ENCODE peak calls at places on chromosomes 5 and 9, in four cellular contexts. L is right atrium auricular region, J is NT2/D1, S is IMR-90. X is an unnamed sample.

GRCh38 chr9:33721674-33722358 is 73.5 kb upstream of the PRSS3 start:
- DNase-seq in L (peak), J (peak), S (peak), X (peak)

GRCh38 chr5:139574641-139575312 is 13.6 kb downstream of the UBE2D2 start:
- DNase-seq in L (no peak), J (no peak), S (peak), X (peak)

GRCh38 chr5:5521478-5521877 is 99.0 kb downstream of the ICE1 start:
- DNase-seq in L (no peak), J (no peak), S (no peak), X (no peak)

GRCh38 chr9:128104171-128104618 is 23.3 kb downstream of the PTGES2 start:
- DNase-seq in L (no peak), J (no peak), S (no peak), X (no peak)

GRCh38 chr5:116652196-116652729 is 77.6 kb upstream of the SEMA6A start:
- DNase-seq in L (peak), J (peak), S (peak), X (peak)

GRCh38 chr5:80219381-80219780 is 36.5 kb downstream of the SERINC5 start:
- DNase-seq in L (no peak), J (no peak), S (no peak), X (no peak)

GRCh38 chr5:52987711-52988329 is 1.3 kb upstream of the ITGA2 start:
- DNase-seq in L (no peak), J (no peak), S (peak), X (no peak)

GRCh38 chr9:68643901-68644809 is 60.9 kb upstream of the PIP5K1B start:
- DNase-seq in L (no peak), J (peak), S (no peak), X (no peak)

GRCh38 chr9:89661956-89662717 is 57.3 kb downstream of the GADD45G start:
- DNase-seq in L (peak), J (peak), S (peak), X (peak)

GRCh38 chr9:136364369-136364748 is 815 bp upstream of the DNLZ start:
- DNase-seq in L (no peak), J (no peak), S (no peak), X (no peak)

GRCh38 chr9:114172981-114173833 is 17.9 kb downstream of the COL27A1 start:
- DNase-seq in L (no peak), J (no peak), S (peak), X (no peak)

GRCh38 chr5:6291961-6292360 is 86.4 kb downstream of the MED10 start:
- DNase-seq in L (no peak), J (peak), S (no peak), X (no peak)

GRCh38 chr5:42842860-42843641 is 31.4 kb upstream of the SELENOP start:
- DNase-seq in L (no peak), J (no peak), S (no peak), X (no peak)

GRCh38 chr5:143400541-143401252 is 2.8 kb downstream of the NR3C1 start:
- DNase-seq in L (no peak), J (no peak), S (peak), X (no peak)

GRCh38 chr9:69577123-69577522 is 95.0 kb downstream of the APBA1 start:
- DNase-seq in L (no peak), J (no peak), S (peak), X (no peak)

GRCh38 chr9:34185778-34186551 is 7.1 kb downstream of the UBAP1 start:
- DNase-seq in L (peak), J (no peak), S (peak), X (peak)

GRCh38 chr9:97853844-97854695 is 1.0 kb downstream of the FOXE1 start:
- DNase-seq in L (no peak), J (peak), S (peak), X (no peak)

GRCh38 chr5:98372351-98372750 is 401.1 kb upstream of the RGMB start:
- DNase-seq in L (no peak), J (no peak), S (peak), X (no peak)

GRCh38 chr9:106675780-106676179 is 187.2 kb upstream of the ZNF462 start:
- DNase-seq in L (no peak), J (no peak), S (no peak), X (no peak)

GRCh38 chr5:308672-309271 is 12.7 kb upstream of the AHRR start:
- DNase-seq in L (no peak), J (no peak), S (peak), X (peak)

GRCh38 chr5:131109540-131110255 is 55.4 kb downstream of the HINT1 start:
- DNase-seq in L (no peak), J (no peak), S (peak), X (peak)

GRCh38 chr9:82606761-82607382 is 456.1 kb downstream of the RASEF start:
- DNase-seq in L (no peak), J (peak), S (peak), X (peak)

GRCh38 chr5:98599016-98599415 is 174.4 kb upstream of the RGMB start:
- DNase-seq in L (no peak), J (no peak), S (peak), X (no peak)

GRCh38 chr9:95736370-95736769 is 139.1 kb upstream of the ERCC6L2 start:
- DNase-seq in L (no peak), J (peak), S (no peak), X (no peak)

GRCh38 chr9:128747233-128747632 is 23.3 kb upstream of the ZDHHC12 start:
- DNase-seq in L (no peak), J (no peak), S (no peak), X (no peak)

GRCh38 chr5:56069652-56070226 is 75.0 kb upstream of the IL6ST start:
- DNase-seq in L (no peak), J (no peak), S (no peak), X (no peak)

GRCh38 chr9:12775373-12775962 is 648 bp downstream of the LURAP1L start:
- DNase-seq in L (no peak), J (no peak), S (no peak), X (no peak)

GRCh38 chr9:72361227-72361626 is 3.8 kb downstream of the ZFAND5 start:
- DNase-seq in L (no peak), J (no peak), S (no peak), X (no peak)
- H3K4me3 ChIP-seq in L (peak), J (no peak), S (peak), X (peak)

GRCh38 chr5:1885777-1886633 is 3.3 kb upstream of the IRX4 start:
- DNase-seq in L (no peak), J (no peak), S (no peak), X (no peak)
- H3K4me3 ChIP-seq in L (no peak), J (peak), S (no peak), X (no peak)

GRCh38 chr9:117777823-117778222 is 73.6 kb downstream of the TLR4 start:
- DNase-seq in L (no peak), J (no peak), S (no peak), X (no peak)

GRCh38 chr9:117783828-117784227 is 79.6 kb downstream of the TLR4 start:
- DNase-seq in L (no peak), J (no peak), S (no peak), X (no peak)

GRCh38 chr9:117784996-117785395 is 80.8 kb downstream of the TLR4 start:
- DNase-seq in L (no peak), J (no peak), S (no peak), X (no peak)

GRCh38 chr9:117779760-117780159 is 75.6 kb downstream of the TLR4 start:
- DNase-seq in L (no peak), J (peak), S (no peak), X (no peak)

DNA sequence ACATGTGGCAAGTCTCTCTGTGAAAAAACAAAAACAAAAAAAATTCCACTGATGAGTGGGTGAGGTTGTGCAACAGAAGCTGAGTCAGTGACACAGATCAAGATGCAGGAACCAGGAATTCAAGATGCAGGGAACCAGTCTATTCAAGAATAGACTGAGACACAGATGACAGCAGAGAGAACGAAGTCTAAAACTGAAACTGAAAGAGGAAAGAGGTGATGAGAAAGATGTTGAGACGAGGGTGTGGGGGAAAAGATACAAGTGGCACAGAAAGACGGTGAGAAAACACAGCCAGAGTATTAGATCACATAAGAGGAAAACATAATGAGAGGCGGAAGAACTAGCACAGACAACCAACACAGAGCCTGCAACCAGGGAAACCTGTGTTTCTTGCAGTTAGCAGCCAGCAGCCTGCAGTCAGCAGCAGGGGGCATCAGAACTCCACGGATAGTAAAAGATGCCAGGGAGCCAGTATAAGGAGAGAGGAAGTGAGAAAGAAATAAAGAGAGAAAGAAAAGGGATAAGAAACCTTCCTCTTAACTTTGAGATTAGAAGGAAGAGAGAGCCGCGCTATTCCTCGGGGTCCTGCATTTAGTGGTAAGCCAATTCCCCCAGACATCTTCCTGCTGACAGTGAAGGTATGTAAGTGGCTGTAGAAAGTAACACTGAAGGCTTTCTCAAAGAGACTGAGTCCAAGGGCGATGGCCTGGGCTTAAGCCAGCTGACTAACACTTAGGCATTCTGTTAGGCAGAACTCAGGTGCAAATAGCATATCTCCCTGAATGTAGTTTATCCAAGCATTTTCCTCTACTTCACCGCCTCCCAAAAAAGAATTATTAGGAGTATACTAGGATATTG is 79.0 kb downstream of the TLR4 start:
- DNase-seq in L (peak), J (peak), S (no peak), X (peak)
- H3K4me3 ChIP-seq in L (peak), J (no peak), S (no peak), X (peak)

GRCh38 chr5:177365845-177366527 is 8.3 kb downstream of the RGS14 start:
- DNase-seq in L (no peak), J (no peak), S (no peak), X (no peak)
- H3K4me3 ChIP-seq in L (no peak), J (peak), S (no peak), X (no peak)

DNA sequence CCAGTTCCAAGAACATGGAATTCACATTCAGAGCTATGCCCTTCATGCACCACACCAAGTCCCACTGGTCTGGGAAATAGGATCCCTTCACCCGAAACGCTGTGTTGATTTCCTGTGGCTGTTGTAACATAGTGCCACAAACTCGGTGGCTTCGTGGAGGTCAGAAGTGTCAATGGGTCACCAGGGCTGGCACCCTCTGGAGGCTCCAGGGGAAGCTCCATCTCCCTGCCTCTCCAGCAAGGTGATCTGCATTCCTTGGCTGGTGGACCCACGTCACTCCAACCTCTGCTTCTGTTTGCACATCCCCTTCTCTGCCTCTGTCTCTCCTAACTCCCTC is 28.9 kb upstream of the ALDH1B1 start:
- DNase-seq in L (no peak), J (no peak), S (no peak), X (no peak)
- H3K4me3 ChIP-seq in L (no peak), J (no peak), S (no peak), X (no peak)

GRCh38 chr5:74433255-74434123 is 207.0 kb downstream of the ENC1 start:
- DNase-seq in L (no peak), J (no peak), S (peak), X (no peak)
- H3K4me3 ChIP-seq in L (no peak), J (no peak), S (no peak), X (no peak)

GRCh38 chr5:135127604-135128240 is 93.7 kb upstream of the PITX1 start:
- DNase-seq in L (no peak), J (no peak), S (peak), X (peak)
- H3K4me3 ChIP-seq in L (no peak), J (no peak), S (no peak), X (no peak)

GRCh38 chr5:124650960-124651662 is 95.3 kb downstream of the ZNF608 start:
- DNase-seq in L (no peak), J (no peak), S (peak), X (no peak)
- H3K4me3 ChIP-seq in L (no peak), J (no peak), S (peak), X (peak)

X was measured in astrocyte of the cerebellum.